ENCODE peak calls at places on chromosomes 11 and 22, in nine cellular contexts. P, E, O, S, B, K, T, C and Y are unnamed samples.
A peak's percentile ranks its signal among the peaks of the same experiment; 100 is the strongest.

GRCh38 chr22:19125474-19126308 is 3.5 kb upstream of the DGCR2 start:
- DNase-seq in P (no peak), E (no peak), O (no peak), S (no peak), B (no peak), K (peak; percentile 62), T (no peak), C (no peak), Y (no peak)

GRCh38 chr22:32985899-32986772 is 72.0 kb downstream of the SYN3 start:
- DNase-seq in P (peak; percentile 82), E (peak; percentile 62), O (peak; percentile 78), S (peak; percentile 59), B (no peak), K (no peak), T (peak; percentile 79), C (peak; percentile 77), Y (peak; percentile 2)

GRCh38 chr11:35930466-35930865 is 13.4 kb upstream of the LDLRAD3 start:
- DNase-seq in P (no peak), E (no peak), O (no peak), S (no peak), B (no peak), K (no peak), T (no peak), C (no peak), Y (no peak)

GRCh38 chr22:17970205-17970708 is 54.1 kb downstream of the MICAL3 start:
- DNase-seq in P (peak; percentile 54), E (no peak), O (peak; percentile 71), S (no peak), B (no peak), K (peak; percentile 60), T (no peak), C (no peak), Y (no peak)

GRCh38 chr11:11346249-11346648 is 6.8 kb downstream of the CSNK2A3 start:
- DNase-seq in P (no peak), E (no peak), O (no peak), S (no peak), B (no peak), K (no peak), T (no peak), C (no peak), Y (no peak)

GRCh38 chr11:8224161-8224591 is 39.5 kb downstream of the LMO1 start:
- DNase-seq in P (no peak), E (no peak), O (no peak), S (no peak), B (no peak), K (peak; percentile 70), T (no peak), C (no peak), Y (no peak)

GRCh38 chr11:45736424-45736823 is 68.5 kb upstream of the SLC35C1 start:
- DNase-seq in P (peak; percentile 26), E (no peak), O (peak; percentile 4), S (no peak), B (no peak), K (no peak), T (no peak), C (peak; percentile 83), Y (no peak)

GRCh38 chr22:24423519-24424000 is 3.8 kb upstream of the ADORA2A start:
- DNase-seq in P (no peak), E (peak; percentile 9), O (peak; percentile 51), S (peak; percentile 85), B (peak; percentile 72), K (peak; percentile 95), T (no peak), C (peak; percentile 76), Y (no peak)

GRCh38 chr22:47333625-47334024 is 571.2 kb downstream of the TBC1D22A start:
- DNase-seq in P (peak; percentile 96), E (no peak), O (peak; percentile 67), S (no peak), B (no peak), K (no peak), T (peak; percentile 54), C (peak; percentile 64), Y (no peak)

GRCh38 chr11:1078191-1078601 is 3.5 kb downstream of the MUC2 start:
- DNase-seq in P (no peak), E (no peak), O (no peak), S (no peak), B (peak; percentile 12), K (peak; percentile 66), T (no peak), C (no peak), Y (no peak)

GRCh38 chr11:94877446-94878200 is 95.7 kb downstream of the CWC15 start:
- DNase-seq in P (no peak), E (no peak), O (no peak), S (no peak), B (no peak), K (no peak), T (no peak), C (no peak), Y (no peak)

GRCh38 chr11:129315781-129316579 is 59.7 kb upstream of the BARX2 start:
- DNase-seq in P (no peak), E (no peak), O (no peak), S (no peak), B (no peak), K (no peak), T (no peak), C (no peak), Y (no peak)

GRCh38 chr22:19498866-19499190 is 19.1 kb downstream of the CDC45 start:
- DNase-seq in P (no peak), E (no peak), O (no peak), S (no peak), B (no peak), K (no peak), T (no peak), C (no peak), Y (no peak)